ENCODE peak calls at places on chromosomes 13 and 19, in four cellular contexts. One of them, this sample, is unnamed.

GRCh38 chr13:27583645-27584044 is 36.7 kb downstream of the LNX2 start:
- DNase-seq in Caco-2: no peak
- DNase-seq in GM13976: no peak
- DNase-seq in AG09319: no peak
- DNase-seq in this sample: no peak

GRCh38 chr13:99962242-99962641 is 9.3 kb downstream of the ZIC5 start:
- DNase-seq in GM13976: no peak
- DNase-seq in Caco-2: no peak
- DNase-seq in AG09319: no peak
- DNase-seq in this sample: no peak

GRCh38 chr19:54439174-54439851 is 9.7 kb upstream of the LENG8 start:
- DNase-seq in GM13976: no peak
- DNase-seq in AG09319: no peak
- DNase-seq in Caco-2: peak; percentile 57
- DNase-seq in this sample: peak; percentile 22

GRCh38 chr13:90926459-90926858 is 421.0 kb upstream of the MIR17HG start:
- DNase-seq in Caco-2: no peak
- DNase-seq in AG09319: no peak
- DNase-seq in GM13976: no peak
- DNase-seq in this sample: no peak

GRCh38 chr19:19459707-19460251 is 54.3 kb downstream of the GATAD2A start:
- DNase-seq in Caco-2: no peak
- DNase-seq in AG09319: no peak
- DNase-seq in GM13976: peak; percentile 67
- DNase-seq in this sample: peak; percentile 75

GRCh38 chr13:108963846-108964600 is 334.6 kb downstream of the MYO16 start:
- DNase-seq in GM13976: no peak
- DNase-seq in Caco-2: no peak
- DNase-seq in AG09319: no peak
- DNase-seq in this sample: peak; percentile 74

GRCh38 chr13:30705672-30706071 is 29.7 kb upstream of the ALOX5AP start:
- DNase-seq in AG09319: no peak
- DNase-seq in GM13976: no peak
- DNase-seq in Caco-2: no peak
- DNase-seq in this sample: no peak

GRCh38 chr13:24161980-24162517 is 1.5 kb downstream of the SPATA13 start:
- DNase-seq in AG09319: no peak
- DNase-seq in GM13976: no peak
- DNase-seq in Caco-2: no peak
- DNase-seq in this sample: no peak

GRCh38 chr19:16070366-16070990 is 5.8 kb upstream of the TPM4 start:
- DNase-seq in AG09319: no peak
- DNase-seq in Caco-2: no peak
- DNase-seq in GM13976: peak; percentile 83
- DNase-seq in this sample: no peak

GRCh38 chr19:6394831-6395230 is 1.9 kb upstream of the GTF2F1 start:
- DNase-seq in Caco-2: no peak
- DNase-seq in AG09319: no peak
- DNase-seq in GM13976: no peak
- DNase-seq in this sample: no peak

GRCh38 chr13:77810891-77811290 is 107.7 kb downstream of the EDNRB start:
- DNase-seq in GM13976: no peak
- DNase-seq in AG09319: no peak
- DNase-seq in Caco-2: no peak
- DNase-seq in this sample: no peak

GRCh38 chr19:42857544-42857867 is 22.0 kb downstream of the PSG1 start:
- DNase-seq in Caco-2: no peak
- DNase-seq in AG09319: no peak
- DNase-seq in GM13976: no peak
- DNase-seq in this sample: no peak

GRCh38 chr19:30374791-30375650 is 2.8 kb downstream of the ZNF536 start:
- DNase-seq in Caco-2: no peak
- DNase-seq in GM13976: no peak
- DNase-seq in AG09319: no peak
- DNase-seq in this sample: no peak

GRCh38 chr19:13429563-13429962 is 76.7 kb downstream of the CACNA1A start:
- DNase-seq in GM13976: no peak
- DNase-seq in AG09319: no peak
- DNase-seq in Caco-2: no peak
- DNase-seq in this sample: no peak

GRCh38 chr19:58154679-58155648 is 4.4 kb upstream of the ZNF329 start:
- DNase-seq in Caco-2: peak; percentile 68
- DNase-seq in AG09319: peak; percentile 79
- DNase-seq in GM13976: peak; percentile 95
- DNase-seq in this sample: peak; percentile 93

GRCh38 chr19:6414793-6415591 is 9.6 kb downstream of the KHSRP start:
- DNase-seq in Caco-2: peak; percentile 32
- DNase-seq in GM13976: no peak
- DNase-seq in AG09319: no peak
- DNase-seq in this sample: no peak

GRCh38 chr13:49678172-49678914 is 12.9 kb downstream of the EBPL start:
- DNase-seq in Caco-2: no peak
- DNase-seq in AG09319: no peak
- DNase-seq in GM13976: no peak
- DNase-seq in this sample: no peak

GRCh38 chr13:49676581-49677298 is 14.5 kb downstream of the EBPL start:
- DNase-seq in AG09319: no peak
- DNase-seq in Caco-2: no peak
- DNase-seq in GM13976: no peak
- DNase-seq in this sample: no peak

GRCh38 chr13:49681837-49682236 is 9.4 kb downstream of the EBPL start:
- DNase-seq in GM13976: no peak
- DNase-seq in AG09319: no peak
- DNase-seq in Caco-2: no peak
- DNase-seq in this sample: peak; percentile 72

GRCh38 chr13:49683489-49683888 is 7.8 kb downstream of the EBPL start:
- DNase-seq in AG09319: no peak
- DNase-seq in Caco-2: no peak
- DNase-seq in GM13976: peak; percentile 36
- DNase-seq in this sample: no peak

DNA sequence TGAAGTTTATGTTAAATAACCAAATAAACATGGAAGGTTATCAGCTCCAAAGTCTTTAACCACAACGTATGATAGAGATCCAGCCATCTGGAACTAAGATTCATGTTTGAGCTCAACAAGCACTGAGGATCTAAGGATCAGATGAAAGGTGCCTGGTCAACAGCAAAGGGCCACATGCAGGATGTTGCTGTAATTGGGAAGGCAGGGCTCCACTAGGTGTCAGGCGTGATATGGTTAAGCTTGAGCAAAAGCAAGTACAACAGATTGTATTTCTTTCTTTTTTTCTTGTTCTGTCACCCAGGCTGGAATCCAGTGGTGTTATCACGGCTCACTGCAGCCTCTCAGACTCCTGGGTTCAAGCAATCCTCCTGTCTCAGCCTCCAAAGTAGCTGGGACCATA is 12.0 kb downstream of the EBPL start:
- DNase-seq in AG09319: no peak
- DNase-seq in Caco-2: peak; percentile 24
- DNase-seq in GM13976: peak; percentile 56
- DNase-seq in this sample: peak; percentile 83
- TF ChIP-seq CTCF in AG09319: peak; percentile 17
- TF ChIP-seq CTCF in Caco-2: no peak
- TF ChIP-seq CTCF in GM13976: peak; percentile 29
- TF ChIP-seq CTCF in this sample: peak; percentile 45

GRCh38 chr19:38162632-38163031 is 61.4 kb downstream of the DPF1 start:
- DNase-seq in GM13976: no peak
- DNase-seq in Caco-2: no peak
- DNase-seq in AG09319: no peak
- DNase-seq in this sample: no peak

GRCh38 chr19:38164526-38164925 is 59.5 kb downstream of the DPF1 start:
- DNase-seq in AG09319: no peak
- DNase-seq in GM13976: no peak
- DNase-seq in Caco-2: no peak
- DNase-seq in this sample: no peak

GRCh38 chr19:38165335-38165734 is 58.7 kb downstream of the DPF1 start:
- DNase-seq in GM13976: no peak
- DNase-seq in Caco-2: no peak
- DNase-seq in AG09319: no peak
- DNase-seq in this sample: no peak

GRCh38 chr19:38162094-38162493 is 61.9 kb downstream of the DPF1 start:
- DNase-seq in GM13976: no peak
- DNase-seq in AG09319: no peak
- DNase-seq in Caco-2: no peak
- DNase-seq in this sample: no peak

GRCh38 chr19:38163419-38164290 is 60.4 kb downstream of the DPF1 start:
- DNase-seq in GM13976: no peak
- DNase-seq in AG09319: no peak
- DNase-seq in Caco-2: no peak
- DNase-seq in this sample: no peak
- TF ChIP-seq CTCF in GM13976: no peak
- TF ChIP-seq CTCF in AG09319: no peak
- TF ChIP-seq CTCF in Caco-2: no peak
- TF ChIP-seq CTCF in this sample: no peak

DNA sequence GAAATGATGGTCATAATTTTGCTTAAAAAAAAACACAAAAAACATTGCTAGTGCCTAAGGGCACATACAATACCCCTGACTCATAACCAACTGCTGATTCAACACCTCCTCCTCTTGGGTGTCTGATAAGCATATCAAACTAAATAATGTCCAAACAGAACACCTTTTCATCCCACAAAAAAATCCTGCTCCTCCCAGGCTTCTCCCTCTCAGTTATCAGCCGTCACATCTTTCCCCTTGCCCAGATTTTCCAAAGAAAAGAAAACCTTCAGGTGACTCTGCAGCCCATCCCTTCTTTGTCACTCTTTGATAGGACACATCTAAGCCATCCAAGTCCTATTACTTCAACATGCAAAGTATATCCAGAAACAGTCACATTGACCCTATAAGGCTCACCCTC is 46.9 kb downstream of the ABCC4 start:
- DNase-seq in GM13976: no peak
- DNase-seq in Caco-2: peak; percentile 34
- DNase-seq in AG09319: no peak
- DNase-seq in this sample: no peak
- TF ChIP-seq CTCF in GM13976: no peak
- TF ChIP-seq CTCF in Caco-2: no peak
- TF ChIP-seq CTCF in AG09319: no peak
- TF ChIP-seq CTCF in this sample: no peak

GRCh38 chr13:36986462-36987240 is 12.5 kb downstream of the ALG5 start:
- DNase-seq in AG09319: no peak
- DNase-seq in Caco-2: no peak
- DNase-seq in GM13976: no peak
- DNase-seq in this sample: peak; percentile 19

GRCh38 chr13:36997716-36998427 is 1.3 kb downstream of the ALG5 start:
- DNase-seq in AG09319: no peak
- DNase-seq in Caco-2: no peak
- DNase-seq in GM13976: no peak
- DNase-seq in this sample: peak; percentile 17

DNA sequence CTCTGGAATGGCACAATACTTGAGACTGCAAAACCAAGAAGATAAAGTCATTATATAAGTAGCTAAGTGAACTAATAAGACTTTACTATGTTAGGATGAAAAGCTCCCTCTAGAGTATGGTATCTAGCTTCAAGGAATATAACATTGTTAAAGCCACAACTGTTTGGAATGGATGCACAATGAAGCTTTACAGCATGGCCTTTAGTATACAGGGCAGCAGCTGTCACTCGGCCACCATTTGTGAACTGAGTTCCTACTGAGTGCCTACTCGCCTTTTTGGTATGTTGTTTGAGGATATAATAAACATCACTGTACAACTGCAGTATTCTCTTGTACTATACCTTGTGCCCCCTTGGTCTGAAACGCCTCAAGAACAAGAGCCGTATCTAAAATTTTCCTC is 6.8 kb downstream of the ALG5 start:
- DNase-seq in AG09319: no peak
- DNase-seq in Caco-2: no peak
- DNase-seq in GM13976: no peak
- DNase-seq in this sample: no peak
- TF ChIP-seq CTCF in AG09319: no peak
- TF ChIP-seq CTCF in Caco-2: no peak
- TF ChIP-seq CTCF in GM13976: no peak
- TF ChIP-seq CTCF in this sample: no peak

DNA sequence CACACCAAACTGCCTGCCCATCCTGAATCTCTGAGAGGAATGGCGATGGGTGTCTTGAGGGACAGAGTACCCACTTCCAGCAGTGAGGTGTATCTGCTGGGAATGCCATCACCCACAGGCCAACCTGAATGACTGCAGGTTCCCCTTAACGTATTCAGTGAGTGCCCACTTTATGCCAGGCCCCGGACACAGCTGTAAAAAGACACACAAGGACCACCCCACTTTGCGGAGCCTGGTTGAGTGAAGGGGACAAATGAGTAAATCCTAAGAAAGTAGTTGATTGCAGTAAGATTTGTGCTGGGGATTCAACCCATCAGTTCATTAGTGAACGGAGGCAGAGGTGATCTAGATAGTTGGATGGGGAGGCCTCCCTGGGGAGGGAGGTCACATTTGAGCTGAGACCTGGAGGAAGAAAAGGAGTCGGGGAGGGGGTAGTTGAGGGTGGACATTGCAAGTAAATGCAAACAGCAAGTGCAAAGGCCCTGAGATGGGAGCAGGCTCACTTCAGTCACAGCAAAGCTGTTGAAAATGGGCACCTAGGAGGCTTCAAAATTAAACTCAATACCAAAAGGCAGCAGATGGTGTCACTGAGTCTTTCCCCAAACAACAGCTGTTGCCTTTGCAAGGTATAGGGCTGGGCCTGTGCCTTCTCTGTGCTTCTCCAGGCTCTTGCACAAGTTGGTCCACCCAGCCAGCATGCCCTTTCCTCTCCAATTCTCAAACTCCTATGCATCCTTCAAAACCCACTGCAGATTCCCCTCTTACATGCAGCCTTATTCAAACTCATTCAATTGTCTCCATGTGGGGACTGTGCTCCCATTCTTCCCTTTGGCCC is 4.3 kb downstream of the GDF15 start:
- DNase-seq in GM13976: no peak
- DNase-seq in Caco-2: no peak
- DNase-seq in AG09319: no peak
- DNase-seq in this sample: peak; percentile 54
- TF ChIP-seq CTCF in GM13976: no peak
- TF ChIP-seq CTCF in Caco-2: no peak
- TF ChIP-seq CTCF in AG09319: no peak
- TF ChIP-seq CTCF in this sample: no peak

DNA sequence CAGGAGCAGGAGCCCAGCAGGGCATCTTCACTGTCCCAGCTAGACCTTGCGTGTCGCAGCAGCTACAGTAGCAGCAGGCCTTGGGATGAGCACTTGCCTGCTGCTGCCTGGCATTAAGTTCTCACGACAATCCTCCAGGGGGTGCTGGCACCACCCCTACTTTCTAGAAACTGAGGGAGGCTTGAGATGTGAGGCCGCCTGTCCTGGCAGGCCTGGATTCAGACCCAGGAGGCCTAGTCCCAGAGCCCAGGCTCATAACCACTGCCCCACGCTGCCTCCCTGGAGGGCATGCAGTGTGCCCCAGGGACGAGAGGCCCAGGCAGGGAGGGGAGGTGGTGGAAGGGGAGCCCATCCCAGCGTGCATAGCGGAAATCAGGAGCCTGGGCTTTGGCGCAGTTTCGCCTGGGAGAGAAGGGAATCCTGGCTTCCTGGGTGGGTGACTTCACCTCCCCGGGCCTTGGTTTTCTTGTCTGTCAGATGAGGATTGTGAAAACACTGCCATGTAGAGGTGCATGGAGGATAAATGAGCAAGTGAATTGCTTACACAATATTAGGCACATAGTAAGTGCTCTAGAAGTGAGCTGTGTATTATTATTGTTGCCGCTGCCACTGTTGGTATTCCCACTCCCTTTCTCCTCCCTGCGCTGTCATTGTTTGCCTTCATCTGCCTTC is 26.1 kb downstream of the PPP5C start:
- DNase-seq in Caco-2: no peak
- DNase-seq in GM13976: no peak
- DNase-seq in AG09319: no peak
- DNase-seq in this sample: no peak
- TF ChIP-seq CTCF in Caco-2: no peak
- TF ChIP-seq CTCF in GM13976: no peak
- TF ChIP-seq CTCF in AG09319: peak; percentile 32
- TF ChIP-seq CTCF in this sample: peak; percentile 17

GRCh38 chr19:1601613-1602064 is 3.6 kb downstream of the UQCR11 start:
- DNase-seq in Caco-2: peak; percentile 24
- DNase-seq in GM13976: no peak
- DNase-seq in AG09319: no peak
- DNase-seq in this sample: no peak
- TF ChIP-seq CTCF in Caco-2: peak; percentile 11
- TF ChIP-seq CTCF in GM13976: no peak
- TF ChIP-seq CTCF in AG09319: no peak
- TF ChIP-seq CTCF in this sample: no peak